ENCODE peak calls at places on chromosomes 13 and 19, in seven cellular contexts. K is breast epithelium, A is endothelial cell of umbilical vein, C is K562, L is GM12891, V is Panc1, Y is transverse colon. B is an unnamed sample.

GRCh38 chr19:16394111-16394510 is 69.5 kb downstream of the KLF2 start:
- DNase-seq in A (no peak), V (no peak), L (no peak), C (no peak), K (no peak), Y (no peak), B (no peak)

GRCh38 chr19:41294393-41294792 is 15.6 kb upstream of the CCDC97 start:
- DNase-seq in A (no peak), L (no peak), K (no peak), V (no peak), C (no peak), Y (no peak), B (no peak)

GRCh38 chr19:15449620-15450527 is at the start of gene WIZ:
- DNase-seq in V (no peak), Y (peak), L (peak), K (peak), A (peak), C (peak), B (peak)

GRCh38 chr13:94632227-94632980 is 30.7 kb downstream of the GPR180 start:
- DNase-seq in C (no peak), K (no peak), A (no peak), Y (no peak), L (no peak), V (no peak), B (no peak)

GRCh38 chr19:42613666-42614065 is 18.9 kb upstream of the CEACAM8 start:
- DNase-seq in C (no peak), V (no peak), L (no peak), A (no peak), K (no peak), Y (no peak), B (no peak)

GRCh38 chr19:50333737-50334617 is 4.8 kb upstream of the KCNC3 start:
- DNase-seq in Y (peak), V (no peak), K (peak), C (peak), L (peak), A (no peak), B (peak)

GRCh38 chr19:45451181-45451849 is 16.5 kb upstream of the FOSB start:
- DNase-seq in Y (peak), V (no peak), C (no peak), K (no peak), A (peak), L (no peak), B (no peak)

GRCh38 chr19:13881692-13882418 is 4.9 kb downstream of the NANOS3 start:
- DNase-seq in K (no peak), V (no peak), C (no peak), Y (peak), A (no peak), L (no peak), B (no peak)

GRCh38 chr19:1767464-1767933 is 14.2 kb downstream of the ONECUT3 start:
- DNase-seq in Y (peak), L (peak), K (no peak), V (no peak), A (peak), C (peak), B (no peak)

GRCh38 chr19:13181747-13182388 is 31.7 kb downstream of the IER2 start:
- DNase-seq in Y (peak), V (no peak), K (peak), A (peak), C (peak), L (no peak), B (peak)

GRCh38 chr19:38183227-38183914 is 40.7 kb downstream of the DPF1 start:
- DNase-seq in L (no peak), A (no peak), V (no peak), C (peak), Y (no peak), K (no peak), B (no peak)

GRCh38 chr13:45441633-45442032 is 23.1 kb upstream of the COG3 start:
- DNase-seq in A (peak), K (no peak), V (no peak), L (peak), C (no peak), Y (no peak), B (no peak)

GRCh38 chr19:49590971-49591730 is at the start of gene PRR12:
- DNase-seq in L (peak), A (peak), C (peak), K (no peak), V (no peak), Y (peak), B (peak)

GRCh38 chr13:82636119-82636518 is 1246.2 kb downstream of the SLITRK1 start:
- DNase-seq in L (no peak), V (no peak), Y (no peak), K (no peak), A (no peak), C (no peak), B (no peak)

GRCh38 chr13:74287672-74288169 is 153.5 kb upstream of the KLF12 start:
- DNase-seq in K (no peak), Y (peak), L (no peak), V (no peak), A (peak), C (no peak), B (peak)

GRCh38 chr13:73171242-73171641 is 112.4 kb downstream of the KLF5 start:
- DNase-seq in C (no peak), L (no peak), Y (peak), V (no peak), A (no peak), K (no peak), B (peak)

GRCh38 chr19:8324186-8325050 is 3.1 kb downstream of the RPS28 start:
- DNase-seq in C (peak), V (no peak), K (no peak), L (no peak), A (no peak), Y (no peak), B (no peak)

DNA sequence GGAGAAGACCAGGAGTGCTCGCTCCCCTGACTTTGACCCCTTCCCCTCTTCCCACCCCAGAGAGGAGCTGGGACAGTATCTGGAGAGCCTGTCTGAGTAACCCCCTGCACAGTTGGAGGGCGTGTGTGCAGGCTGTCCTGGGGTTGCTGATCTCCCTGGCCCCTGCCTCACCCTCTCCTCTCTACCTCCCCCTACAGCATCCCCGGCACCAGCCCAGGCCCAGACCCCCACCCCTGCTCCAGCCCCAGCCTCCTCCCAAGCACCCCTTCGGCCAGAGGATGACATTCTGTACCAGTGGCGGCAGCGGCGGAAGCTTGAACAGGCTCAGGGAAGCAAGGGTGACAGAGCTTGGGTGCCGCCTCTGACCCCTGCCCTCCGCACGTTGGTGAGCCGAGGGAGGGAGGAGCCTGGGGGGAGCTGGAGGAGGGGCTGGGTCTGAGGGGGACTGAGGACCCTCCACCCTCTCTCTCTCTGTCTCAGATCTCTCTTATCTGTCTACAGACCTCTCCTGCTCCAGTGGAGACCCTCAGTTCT is 8.7 kb downstream of the PROSER3 start:
- DNase-seq in Y (no peak), L (no peak), V (no peak), A (no peak), C (no peak), K (no peak), B (no peak)
- TF ChIP-seq POLR2AphosphoS5 in Y (no peak), L (no peak), V (no peak), A (no peak), C (no peak), K (no peak), B (no peak)

GRCh38 chr13:20102776-20103175 is 58.1 kb downstream of the GJA3 start:
- DNase-seq in K (no peak), L (no peak), C (no peak), V (no peak), Y (no peak), A (no peak), B (no peak)
- TF ChIP-seq POLR2AphosphoS5 in K (no peak), L (no peak), C (no peak), V (no peak), Y (no peak), A (no peak), B (no peak)

GRCh38 chr13:29143864-29144263 is 323.7 kb downstream of the MTUS2 start:
- DNase-seq in L (no peak), K (no peak), V (no peak), Y (no peak), C (no peak), A (no peak), B (no peak)

GRCh38 chr13:29136341-29136740 is 316.2 kb downstream of the MTUS2 start:
- DNase-seq in K (no peak), V (no peak), A (no peak), C (no peak), L (no peak), Y (no peak), B (no peak)

GRCh38 chr13:29137995-29138394 is 317.9 kb downstream of the MTUS2 start:
- DNase-seq in C (no peak), Y (no peak), L (no peak), K (no peak), A (no peak), V (no peak), B (no peak)

GRCh38 chr13:29137016-29137415 is 316.9 kb downstream of the MTUS2 start:
- DNase-seq in C (no peak), V (no peak), L (no peak), Y (no peak), K (no peak), A (no peak), B (no peak)

DNA sequence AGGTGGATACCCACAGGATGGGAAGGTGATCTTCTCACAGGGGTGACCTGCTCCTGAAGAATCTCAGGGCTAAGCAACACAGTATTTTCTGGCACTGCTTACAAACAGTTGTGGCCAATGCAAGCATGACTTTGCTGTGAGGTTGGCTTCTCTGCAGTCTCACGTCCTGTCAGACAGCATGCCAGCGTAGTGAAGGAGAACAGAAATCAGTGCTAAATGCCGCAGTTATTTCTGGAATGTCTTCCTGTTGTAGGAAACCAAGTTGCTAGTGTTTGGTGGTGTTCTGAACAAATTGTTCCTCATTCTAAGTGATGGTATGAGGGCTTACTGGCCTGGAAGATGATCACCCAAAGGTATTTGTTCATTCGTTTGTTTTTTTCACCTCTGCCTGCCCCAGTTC is 320.1 kb downstream of the MTUS2 start:
- DNase-seq in Y (no peak), C (no peak), V (no peak), L (no peak), K (no peak), A (no peak), B (no peak)
- TF ChIP-seq POLR2AphosphoS5 in Y (peak), C (no peak), V (no peak), L (no peak), K (no peak), A (no peak), B (no peak)

DNA sequence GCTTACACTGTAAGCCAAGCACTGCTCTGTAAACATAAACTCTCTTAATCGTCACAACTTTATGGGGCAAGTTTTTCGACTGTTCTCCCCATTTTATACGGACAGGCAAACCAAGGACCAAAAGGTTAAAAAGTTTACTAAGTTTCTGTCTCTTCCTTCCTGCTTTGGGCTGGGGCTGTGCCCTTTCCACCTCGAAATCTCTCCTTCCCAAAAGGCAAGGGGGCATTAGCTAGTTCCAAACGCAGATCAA is 2.2 kb downstream of the JUND start:
- DNase-seq in Y (no peak), C (no peak), A (no peak), K (no peak), L (no peak), V (no peak), B (no peak)
- TF ChIP-seq POLR2AphosphoS5 in Y (no peak), C (no peak), A (no peak), K (no peak), L (no peak), V (no peak), B (no peak)

DNA sequence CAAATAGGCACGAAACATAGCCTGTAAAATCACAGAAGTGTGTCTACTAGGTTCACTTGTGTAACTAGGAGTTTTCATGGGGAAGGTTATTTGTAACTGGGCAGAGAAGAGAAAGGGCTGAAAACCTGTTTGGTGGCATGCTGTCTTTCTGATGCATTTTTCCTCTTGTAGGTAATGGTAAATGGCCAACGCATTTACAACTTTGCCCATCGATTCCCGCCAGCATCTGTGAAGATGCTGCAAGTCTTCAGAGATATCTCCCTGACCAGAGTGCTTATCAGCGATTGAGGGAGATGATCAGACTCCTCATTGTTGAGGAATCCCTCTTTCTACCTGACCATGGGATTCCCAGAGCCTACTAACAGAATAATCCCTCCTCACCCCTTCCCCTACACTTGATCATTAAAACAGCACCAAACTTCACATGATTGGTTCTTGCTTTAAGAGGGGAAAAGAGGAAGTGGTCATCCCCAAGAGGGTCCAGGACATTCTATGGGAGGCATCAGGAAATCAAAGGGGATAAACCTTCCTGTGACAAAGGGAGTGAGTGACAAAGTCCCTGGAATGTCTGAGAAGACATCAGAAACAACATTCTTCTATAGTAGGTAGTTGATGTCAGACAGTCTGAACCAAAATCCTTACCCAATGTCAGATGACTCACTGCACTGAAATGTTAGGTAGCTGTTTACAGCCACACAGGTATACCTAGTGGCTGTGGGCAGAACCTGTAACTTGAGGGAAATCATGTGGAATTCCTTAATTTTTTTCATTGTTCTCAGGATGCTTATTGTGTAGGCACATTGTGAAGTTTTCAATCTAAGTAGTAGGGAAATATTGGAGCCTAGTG is 5.0 kb downstream of the LGALS14 start:
- DNase-seq in C (no peak), K (no peak), L (no peak), A (no peak), V (no peak), Y (no peak), B (no peak)
- TF ChIP-seq POLR2AphosphoS5 in C (no peak), K (no peak), L (no peak), A (no peak), V (no peak), Y (no peak), B (no peak)

B was measured in prostate gland.